ENCODE peak calls at places on chromosomes 4 and X, in six cellular contexts. U is fibroblast of lung; X is astrocyte; S is stomach; I is CD8-positive, alpha-beta T cell; Z is sigmoid colon. R is an unnamed sample. For H3K36me3, the result is how much of the 10 kb centered on the place peaks cover.

GRCh38 chrX:153651540-153652079 is 4.6 kb downstream of the DUSP9 start:
- DNase-seq in U (no peak), X (no peak), Z (peak), I (no peak), S (no peak), R (peak)

GRCh38 chrX:19122641-19123009 is 357 bp upstream of the ADGRG2 start:
- DNase-seq in I (no peak), X (no peak), U (no peak), S (no peak), Z (no peak), R (no peak)

GRCh38 chrX:1265061-1265460 is 3.6 kb upstream of the CSF2RA start:
- DNase-seq in Z (no peak), U (no peak), S (no peak), I (no peak), X (no peak), R (no peak)

GRCh38 chr4:152534541-152535231 is 1.2 kb downstream of the FBXW7 start:
- DNase-seq in X (peak), S (peak), I (peak), U (peak), Z (no peak), R (peak)

GRCh38 chrX:110056419-110056818 is 53.5 kb downstream of the TMEM164 start:
- DNase-seq in I (no peak), U (no peak), S (no peak), Z (no peak), X (no peak), R (no peak)

GRCh38 chrX:41010188-41010846 is 74.9 kb upstream of the USP9X start:
- DNase-seq in X (peak), Z (peak), I (peak), S (peak), U (peak), R (no peak)

GRCh38 chr4:155789391-155789790 is 30.6 kb downstream of the GUCY1B1 start:
- DNase-seq in I (no peak), X (no peak), Z (no peak), S (no peak), U (peak), R (no peak)

GRCh38 chrX:23864719-23865349 is 42.9 kb downstream of the APOO start:
- DNase-seq in U (no peak), I (no peak), S (no peak), X (no peak), Z (no peak), R (no peak)

GRCh38 chr4:5870701-5871100 is 22.2 kb downstream of the CRMP1 start:
- DNase-seq in S (no peak), Z (no peak), X (no peak), U (no peak), I (no peak), R (no peak)

GRCh38 chr4:183241322-183241640 is 78.8 kb downstream of the CLDN22 start:
- DNase-seq in Z (no peak), U (peak), S (no peak), X (peak), I (no peak), R (peak)

GRCh38 chrX:136589966-136590365 is 58.0 kb downstream of the VGLL1 start:
- DNase-seq in X (no peak), S (no peak), Z (no peak), I (no peak), U (no peak), R (no peak)

GRCh38 chrX:133776072-133776471 is 209.3 kb downstream of the GPC3 start:
- DNase-seq in Z (no peak), I (peak), U (peak), X (no peak), S (peak), R (no peak)

GRCh38 chrX:25300994-25301393 is 285.2 kb upstream of the ARX start:
- DNase-seq in Z (no peak), U (no peak), I (no peak), S (no peak), X (no peak), R (no peak)

GRCh38 chr4:3767569-3768288 is 1.5 kb downstream of the ADRA2C start:
- DNase-seq in U (no peak), X (no peak), S (no peak), I (no peak), Z (no peak), R (peak)

GRCh38 chr4:13865871-13866669 is 238.5 kb upstream of the BOD1L1 start:
- DNase-seq in I (no peak), Z (no peak), S (no peak), X (peak), U (peak), R (no peak)

GRCh38 chrX:42704454-42704853 is 73.5 kb downstream of the PPP1R2C start:
- DNase-seq in X (no peak), S (no peak), I (no peak), Z (no peak), U (peak), R (no peak)

GRCh38 chr4:41728571-41728908 is 20.0 kb downstream of the PHOX2B start:
- DNase-seq in I (no peak), S (no peak), U (peak), Z (no peak), X (no peak), R (no peak)

GRCh38 chr4:143667461-143667860 is 33.0 kb downstream of the FREM3 start:
- DNase-seq in I (no peak), S (peak), Z (peak), U (peak), X (peak), R (no peak)

GRCh38 chr4:139955600-139955999 is 198.4 kb downstream of the MAML3 start:
- DNase-seq in X (no peak), Z (no peak), I (no peak), U (no peak), S (no peak), R (no peak)

GRCh38 chrX:154082396-154083133 is 15.0 kb downstream of the MECP2 start:
- DNase-seq in X (peak), Z (no peak), S (no peak), I (no peak), U (peak), R (no peak)

GRCh38 chrX:48579259-48579658 is 5.0 kb downstream of the RBM3 start:
- DNase-seq in I (no peak), U (no peak), Z (no peak), X (no peak), S (no peak), R (no peak)

GRCh38 chr4:90603540-90603939 is 476.3 kb downstream of the CCSER1 start:
- DNase-seq in S (no peak), I (no peak), X (no peak), U (no peak), Z (no peak), R (no peak)

GRCh38 chr4:87620491-87620890 is 12.2 kb downstream of the DSPP start:
- DNase-seq in X (no peak), U (no peak), Z (no peak), I (no peak), S (no peak), R (no peak)

GRCh38 chr4:155543126-155543765 is 123.4 kb upstream of the GUCY1A1 start:
- DNase-seq in I (no peak), X (peak), S (no peak), U (peak), Z (no peak), R (no peak)

GRCh38 chr4:150570862-150571261 is 11.1 kb upstream of the MAB21L2 start:
- DNase-seq in S (no peak), Z (no peak), I (no peak), X (no peak), U (no peak), R (no peak)

GRCh38 chr4:108743021-108743420 is 19.8 kb downstream of the ETNPPL start:
- DNase-seq in X (no peak), S (no peak), U (no peak), Z (no peak), I (no peak), R (no peak)

GRCh38 chrX:129360175-129360574 is 163.1 kb downstream of the SMARCA1 start:
- DNase-seq in U (peak), S (peak), I (peak), Z (no peak), X (peak), R (peak)

GRCh38 chr4:37601527-37601926 is 84.6 kb downstream of the RELL1 start:
- DNase-seq in U (peak), I (no peak), X (peak), Z (no peak), S (peak), R (peak)

DNA sequence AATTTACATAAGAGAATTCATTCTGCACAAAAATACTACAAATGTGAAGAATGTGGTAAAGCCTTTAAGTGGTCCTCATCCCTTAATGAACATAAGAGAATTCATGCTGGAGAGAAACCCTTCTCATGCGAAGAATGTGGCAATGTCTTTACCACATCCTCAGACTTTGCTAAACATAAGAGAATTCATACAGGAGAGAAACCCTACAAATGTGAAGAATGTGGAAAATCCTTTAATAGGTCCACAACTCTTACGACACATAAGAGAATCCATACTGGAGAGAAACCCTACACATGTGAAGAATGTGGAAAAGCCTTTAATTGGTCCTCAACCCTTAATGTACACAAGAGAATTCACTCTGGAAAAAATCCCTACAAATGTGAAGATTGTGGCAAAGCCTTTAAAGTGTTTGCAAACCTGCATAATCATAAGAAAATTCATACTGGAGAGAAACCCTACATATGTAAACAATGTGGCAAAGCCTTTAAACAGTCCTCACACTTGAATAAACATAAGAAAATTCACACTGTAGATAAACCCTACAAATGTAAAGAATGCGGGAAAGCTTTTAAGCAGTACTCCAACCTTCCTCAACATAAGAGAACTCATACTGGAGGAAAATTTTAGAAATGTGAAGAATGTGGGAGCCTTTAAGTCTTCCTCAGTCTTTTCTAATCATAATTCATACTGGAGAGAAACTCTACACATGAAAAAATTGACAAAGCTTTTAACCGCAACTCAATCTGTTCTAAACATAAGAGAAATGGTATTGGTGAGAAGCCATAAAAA is 37.4 kb downstream of the ZNF718 start:
- DNase-seq in X (no peak), U (peak), S (no peak), Z (no peak), I (no peak), R (no peak)
- H3K36me3 ChIP-seq in X (under half), U (under half), S (under half), Z (under half), I (under half), R (under half)

DNA sequence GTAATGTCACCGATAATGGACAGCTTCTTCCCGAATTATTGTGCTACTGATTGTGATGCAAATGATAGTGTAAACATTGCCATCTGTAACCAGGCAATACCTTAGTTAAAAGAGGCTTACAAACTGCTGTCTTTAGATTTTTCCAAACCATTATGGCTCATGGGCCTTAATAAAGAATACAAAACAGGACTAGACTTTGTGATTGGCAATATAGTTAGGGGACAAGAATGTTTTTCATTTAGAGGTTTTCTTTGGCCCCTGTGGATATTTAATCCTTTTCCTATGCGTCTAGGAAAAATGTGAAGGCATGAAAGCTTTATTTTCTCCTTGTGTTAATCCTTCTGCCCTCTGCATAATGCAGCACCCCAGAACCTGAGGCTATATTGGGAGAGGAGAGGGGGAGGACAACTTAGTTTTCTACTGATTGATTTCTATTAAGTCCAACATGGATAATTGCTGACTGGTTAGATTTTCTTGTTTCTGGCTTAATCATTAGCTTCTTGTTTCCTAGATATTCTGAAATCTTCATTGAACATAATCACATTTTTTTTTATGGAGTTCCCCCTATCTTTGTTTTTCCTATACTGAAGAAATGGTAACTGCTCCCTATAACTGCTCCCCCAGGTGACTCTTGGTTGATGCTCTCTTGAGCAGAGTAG is 1.9 kb downstream of the PRPS1 start:
- DNase-seq in X (no peak), I (no peak), Z (no peak), S (no peak), U (no peak), R (no peak)
- H3K4me3 ChIP-seq in X (peak), I (peak), Z (no peak), S (peak), U (peak), R (no peak)

GRCh38 chr4:26238426-26238781 is 82.4 kb upstream of the RBPJ start:
- DNase-seq in U (no peak), X (no peak), S (no peak), Z (no peak), I (no peak), R (no peak)

GRCh38 chr4:26238782-26239647 is 81.8 kb upstream of the RBPJ start:
- DNase-seq in U (peak), S (no peak), I (no peak), Z (no peak), X (peak), R (no peak)

GRCh38 chr4:26237916-26238315 is 82.9 kb upstream of the RBPJ start:
- DNase-seq in U (no peak), S (no peak), X (no peak), I (no peak), Z (no peak), R (no peak)

GRCh38 chr4:26233350-26233749 is 87.5 kb upstream of the RBPJ start:
- DNase-seq in U (no peak), I (no peak), X (no peak), S (no peak), Z (no peak), R (no peak)

GRCh38 chr4:26235500-26235899 is 85.3 kb upstream of the RBPJ start:
- DNase-seq in I (no peak), X (peak), Z (peak), S (peak), U (peak), R (no peak)
- TF ChIP-seq CTCF in I (no peak), X (no peak), Z (no peak), S (no peak), U (peak), R (no peak)

DNA sequence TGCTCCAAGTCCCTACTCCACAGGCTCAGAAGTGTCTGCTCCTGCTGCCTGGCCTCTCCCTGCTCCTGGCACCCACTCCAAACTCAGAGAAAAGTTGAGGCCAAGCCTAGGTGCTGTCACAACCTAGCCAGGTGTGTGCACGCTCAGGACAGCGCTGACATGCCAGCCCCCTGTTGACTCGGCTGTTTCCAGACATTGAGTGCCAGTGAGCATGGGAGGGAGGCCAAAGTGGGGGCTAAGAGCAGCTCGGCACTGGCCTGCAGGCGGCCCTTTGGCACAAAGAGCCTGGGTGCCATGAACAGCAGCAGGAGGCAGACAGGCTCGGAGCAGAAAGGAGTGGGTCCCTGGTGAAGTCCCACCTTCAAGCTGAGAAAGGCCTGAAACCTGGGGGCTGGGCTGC is 79.6 kb upstream of the DDX60 start:
- DNase-seq in U (no peak), S (no peak), X (no peak), I (no peak), Z (no peak), R (no peak)
- H3K36me3 ChIP-seq in U (under half), S (half or more), X (under half), I (under half), Z (under half), R (under half)

GRCh38 chrX:43882294-43882681 is at the start of gene MAOB:
- DNase-seq in S (peak), Z (peak), X (no peak), I (no peak), U (no peak), R (peak)

GRCh38 chrX:43878902-43879526 is 3.2 kb downstream of the MAOB start:
- DNase-seq in U (peak), S (no peak), I (no peak), X (no peak), Z (no peak), R (no peak)

GRCh38 chrX:43880439-43880838 is 1.8 kb downstream of the MAOB start:
- DNase-seq in X (no peak), Z (no peak), S (no peak), I (no peak), U (no peak), R (no peak)

GRCh38 chrX:43885617-43886016 is 3.4 kb upstream of the MAOB start:
- DNase-seq in I (no peak), S (no peak), Z (no peak), U (no peak), X (no peak), R (no peak)

DNA sequence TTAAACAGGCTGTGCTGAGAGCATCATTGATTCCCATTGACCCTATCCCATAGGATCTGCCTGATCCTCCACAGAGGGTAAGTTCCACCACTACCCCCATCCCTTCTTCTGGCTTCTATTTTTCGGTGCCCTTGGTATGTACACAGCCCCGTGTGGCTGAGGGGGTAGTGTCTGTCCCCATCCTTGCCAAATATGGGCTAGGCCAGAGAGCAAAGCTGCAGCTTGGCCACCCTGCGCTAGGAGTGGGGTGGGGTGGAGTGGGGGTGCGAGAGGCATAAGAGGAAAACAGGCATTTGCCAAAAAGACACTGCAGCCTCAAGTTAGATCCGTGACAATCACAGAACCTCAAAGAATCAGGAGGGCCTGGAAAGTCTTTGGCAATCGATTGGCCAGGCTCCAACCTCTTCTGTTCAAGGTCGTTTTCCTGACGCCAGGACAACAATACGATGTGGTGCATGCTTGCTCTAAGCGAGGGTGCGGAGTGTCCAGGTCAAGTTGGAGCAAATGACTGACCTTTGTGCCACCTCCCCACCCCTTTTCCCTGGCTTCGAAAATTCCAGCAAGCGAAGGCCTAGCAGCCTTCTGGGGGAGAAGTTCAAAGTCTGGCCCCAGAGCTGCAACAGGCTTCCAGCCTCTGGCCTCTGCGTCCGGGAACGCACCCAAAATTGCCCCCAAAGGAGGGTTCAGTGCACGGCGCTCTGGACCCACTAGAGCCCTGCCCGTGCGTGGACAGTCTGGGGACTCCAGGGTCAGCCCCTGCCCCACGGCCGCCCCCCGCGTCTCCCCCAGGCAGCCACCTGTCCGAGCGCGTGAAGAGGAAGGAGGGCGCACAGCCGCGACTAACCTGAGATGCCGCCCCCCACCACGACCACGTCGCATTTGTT is 598 bp downstream of the MAOB start:
- DNase-seq in I (no peak), Z (peak), X (no peak), U (no peak), S (no peak), R (no peak)
- H3K4me3 ChIP-seq in I (no peak), Z (peak), X (no peak), U (peak), S (peak), R (peak)

DNA sequence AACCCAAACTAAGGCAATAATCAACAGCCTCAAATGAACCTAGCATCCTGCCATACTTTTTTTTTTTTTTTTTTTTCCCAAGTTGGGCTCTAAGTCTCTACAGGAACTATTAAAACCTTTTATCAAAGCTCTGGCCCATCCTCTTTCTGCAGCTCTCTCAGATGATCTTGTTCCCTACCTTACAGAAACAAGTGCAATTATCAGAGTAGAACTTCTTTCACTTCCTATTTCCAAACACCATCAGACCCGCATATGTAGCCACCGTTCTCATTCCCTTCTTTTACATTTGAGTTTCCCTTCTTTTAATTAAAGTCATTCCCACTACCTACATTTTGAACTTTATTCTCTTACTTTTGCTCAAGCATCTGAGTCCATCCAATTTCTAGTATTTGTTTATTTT is 690.6 kb downstream of the DMD start:
- DNase-seq in I (no peak), S (no peak), Z (no peak), U (no peak), X (no peak), R (no peak)
- TF ChIP-seq CTCF in I (no peak), S (no peak), Z (no peak), U (no peak), X (no peak), R (no peak)

R was measured in Caco-2.